ENCODE peak calls at places on chromosomes 11 and 22, in four cellular contexts. S is IMR-90, J is PC-9, X is endodermal cell. H is an unnamed sample.

GRCh38 chr11:68706237-68706636 is 21.9 kb downstream of the GAL start:
- DNase-seq in S (no peak), J (no peak), X (peak; percentile 67), H (no peak)

GRCh38 chr11:34682822-34683221 is 61.9 kb downstream of the EHF start:
- DNase-seq in S (peak; percentile 39), J (no peak), X (no peak), H (no peak)

GRCh38 chr11:119484741-119485605 is 62.0 kb upstream of the THY1 start:
- DNase-seq in S (no peak), J (no peak), X (peak; percentile 82), H (no peak)

GRCh38 chr11:65445604-65446445 is 23.2 kb downstream of the NEAT1 start:
- DNase-seq in S (peak; percentile 37), J (no peak), X (peak; percentile 55), H (peak; percentile 52)

GRCh38 chr22:30205281-30206115 is 41.1 kb downstream of the LIF start:
- DNase-seq in S (peak; percentile 100), J (no peak), X (no peak), H (peak; percentile 97)

GRCh38 chr11:2178906-2179494 is 7.4 kb upstream of the TH start:
- DNase-seq in S (peak; percentile 37), J (peak; percentile 87), X (no peak), H (peak; percentile 23)

GRCh38 chr11:116791002-116791812 is 472 bp downstream of the APOA5 start:
- DNase-seq in S (peak; percentile 55), J (peak; percentile 63), X (peak; percentile 97), H (peak; percentile 53)

GRCh38 chr22:38455530-38456271 is 702 bp upstream of the KCNJ4 start:
- DNase-seq in S (peak; percentile 26), J (peak; percentile 42), X (peak; percentile 86), H (no peak)

GRCh38 chr11:62400760-62401159 is 18.1 kb upstream of the SCGB1A1 start:
- DNase-seq in S (peak; percentile 74), J (peak; percentile 61), X (no peak), H (peak; percentile 29)

GRCh38 chr11:79094601-79095000 is 346.2 kb downstream of the TENM4 start:
- DNase-seq in S (no peak), J (no peak), X (peak; percentile 65), H (no peak)

GRCh38 chr22:42673898-42674390 is 24.8 kb upstream of the CYB5R3 start:
- DNase-seq in S (no peak), J (no peak), X (no peak), H (no peak)

GRCh38 chr11:94129505-94130335 is 1.1 kb downstream of the PANX1 start:
- DNase-seq in S (peak; percentile 39), J (no peak), X (peak; percentile 90), H (no peak)

GRCh38 chr11:77457340-77457739 is 16.6 kb downstream of the PAK1 start:
- DNase-seq in S (no peak), J (no peak), X (no peak), H (no peak)

GRCh38 chr11:95863486-95864140 is 60.3 kb downstream of the MTMR2 start:
- DNase-seq in S (peak; percentile 89), J (no peak), X (no peak), H (peak; percentile 50)

GRCh38 chr11:367956-368413 is 1.3 kb upstream of the B4GALNT4 start:
- DNase-seq in S (no peak), J (no peak), X (no peak), H (no peak)

GRCh38 chr22:37662039-37662438 is 3.5 kb downstream of the PDXP start:
- DNase-seq in S (no peak), J (no peak), X (no peak), H (no peak)

GRCh38 chr11:83127309-83127636 is 29.7 kb upstream of the PCF11 start:
- DNase-seq in S (no peak), J (no peak), X (no peak), H (no peak)

GRCh38 chr11:61338783-61339489 is 5.9 kb downstream of the TKFC start:
- DNase-seq in S (no peak), J (no peak), X (no peak), H (no peak)

GRCh38 chr11:35223429-35223828 is 84.5 kb downstream of the CD44 start:
- DNase-seq in S (peak; percentile 62), J (no peak), X (no peak), H (peak; percentile 77)

GRCh38 chr11:120512727-120513435 is 1.3 kb downstream of the GRIK4 start:
- DNase-seq in S (no peak), J (no peak), X (no peak), H (no peak)

GRCh38 chr11:12285106-12285505 is 92.3 kb upstream of the PARVA start:
- DNase-seq in S (peak; percentile 98), J (peak; percentile 32), X (no peak), H (peak; percentile 93)

GRCh38 chr11:126189109-126189929 is 22.1 kb downstream of the RPUSD4 start:
- DNase-seq in S (no peak), J (no peak), X (no peak), H (no peak)

GRCh38 chr22:43789452-43789851 is 22.7 kb downstream of the EFCAB6 start:
- DNase-seq in S (peak; percentile 99), J (peak; percentile 40), X (no peak), H (peak; percentile 33)

GRCh38 chr11:42777776-42778175 is 534.0 kb upstream of the API5 start:
- DNase-seq in S (no peak), J (no peak), X (no peak), H (no peak)

GRCh38 chr11:113796663-113797259 is 17.2 kb downstream of the CLDN25 start:
- DNase-seq in S (peak; percentile 34), J (no peak), X (peak; percentile 48), H (peak; percentile 58)

DNA sequence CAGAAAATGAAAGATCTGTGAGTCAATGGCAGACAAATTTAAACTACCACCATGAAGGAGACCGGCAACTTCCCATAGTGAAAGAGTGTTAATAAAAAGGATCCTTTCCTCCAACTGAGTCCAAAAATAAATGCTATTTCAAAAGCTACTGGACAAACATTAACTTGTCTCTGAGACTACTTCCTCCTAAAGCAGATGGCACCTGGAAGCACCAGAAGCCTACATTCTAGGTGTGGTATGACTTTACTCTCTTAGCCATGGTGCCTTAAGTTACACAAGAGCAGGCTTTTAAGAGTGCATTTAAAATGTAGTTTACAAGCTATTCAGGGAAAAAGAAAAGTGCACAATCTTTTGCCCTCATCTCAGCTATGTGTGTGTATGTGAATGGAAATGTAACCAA is 2.5 kb downstream of the ARHGAP32 start:
- DNase-seq in S (no peak), J (no peak), X (no peak), H (no peak)
- H3K27ac ChIP-seq in S (no peak overlapping the region), J (peak overlapping the region; percentile 86), X (no peak overlapping the region), H (no peak overlapping the region)

GRCh38 chr11:7573558-7574296 is 59.9 kb downstream of the PPFIBP2 start:
- DNase-seq in S (no peak), J (peak; percentile 24), X (peak; percentile 88), H (no peak)
- TF ChIP-seq CTCF in S (no peak), J (no peak), X (peak; percentile 23), H (no peak)

DNA sequence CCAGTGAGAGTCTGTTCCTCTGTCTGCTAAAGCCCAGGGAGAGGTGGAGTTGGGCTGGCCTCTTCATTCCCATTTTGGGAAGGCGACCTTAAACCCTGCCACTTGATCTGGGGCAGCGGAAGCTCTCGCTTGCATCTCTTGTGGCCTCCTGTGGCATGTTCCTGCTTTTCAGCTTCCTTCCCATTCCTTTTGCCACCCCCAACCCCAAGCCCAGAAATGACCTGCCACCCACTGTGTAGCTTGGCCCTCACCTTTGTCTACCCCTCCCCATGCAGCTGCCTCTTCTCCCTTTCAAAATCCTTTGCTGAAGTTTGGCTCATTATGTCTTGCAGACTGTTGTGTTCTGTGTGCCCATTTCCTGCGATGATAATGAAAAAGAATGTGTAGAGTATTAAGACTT is 110.2 kb downstream of the DBX1 start:
- DNase-seq in S (no peak), J (no peak), X (peak; percentile 56), H (no peak)
- H3K27ac ChIP-seq in S (no peak overlapping the region), J (no peak overlapping the region), X (no peak overlapping the region), H (no peak overlapping the region)

DNA sequence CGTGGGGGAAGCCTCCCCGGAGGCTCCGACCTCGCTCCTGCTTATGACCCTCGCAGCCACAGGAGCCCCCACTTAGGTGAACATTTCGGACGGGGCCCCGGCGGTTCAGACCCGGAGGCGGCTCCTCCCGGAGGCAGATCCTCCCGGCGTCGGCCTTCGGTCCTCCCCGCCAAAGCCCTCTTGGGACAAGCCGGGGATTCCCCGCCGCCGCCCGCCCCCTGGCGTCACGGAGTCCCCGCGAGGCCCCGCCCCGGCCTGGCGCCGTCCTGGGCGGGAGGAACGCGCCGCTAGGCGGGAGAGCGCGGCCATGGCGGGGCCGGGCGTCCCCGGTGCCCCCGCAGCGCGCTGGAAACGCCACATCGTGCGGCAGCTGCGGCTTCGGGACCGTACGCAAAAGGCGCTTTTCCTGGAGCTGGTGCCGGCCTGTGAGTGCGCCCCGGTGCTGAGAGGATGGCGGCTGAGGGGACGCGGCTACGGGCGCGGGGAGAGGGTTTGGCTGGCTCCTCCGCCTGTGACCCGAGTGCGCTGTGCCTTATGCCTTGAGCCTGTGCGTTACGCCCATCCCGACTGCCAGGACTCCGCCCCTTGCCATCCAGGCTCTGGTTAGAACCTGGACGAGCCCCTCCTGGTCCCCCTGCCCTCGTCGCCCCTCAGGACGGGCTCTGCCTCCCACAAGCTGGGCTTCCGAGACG is at the start of gene ATG16L2:
- DNase-seq in S (peak; percentile 76), J (peak; percentile 93), X (peak; percentile 95), H (peak; percentile 65)
- TF ChIP-seq CTCF in S (peak; percentile 34), J (no peak), X (peak; percentile 53), H (no peak)

DNA sequence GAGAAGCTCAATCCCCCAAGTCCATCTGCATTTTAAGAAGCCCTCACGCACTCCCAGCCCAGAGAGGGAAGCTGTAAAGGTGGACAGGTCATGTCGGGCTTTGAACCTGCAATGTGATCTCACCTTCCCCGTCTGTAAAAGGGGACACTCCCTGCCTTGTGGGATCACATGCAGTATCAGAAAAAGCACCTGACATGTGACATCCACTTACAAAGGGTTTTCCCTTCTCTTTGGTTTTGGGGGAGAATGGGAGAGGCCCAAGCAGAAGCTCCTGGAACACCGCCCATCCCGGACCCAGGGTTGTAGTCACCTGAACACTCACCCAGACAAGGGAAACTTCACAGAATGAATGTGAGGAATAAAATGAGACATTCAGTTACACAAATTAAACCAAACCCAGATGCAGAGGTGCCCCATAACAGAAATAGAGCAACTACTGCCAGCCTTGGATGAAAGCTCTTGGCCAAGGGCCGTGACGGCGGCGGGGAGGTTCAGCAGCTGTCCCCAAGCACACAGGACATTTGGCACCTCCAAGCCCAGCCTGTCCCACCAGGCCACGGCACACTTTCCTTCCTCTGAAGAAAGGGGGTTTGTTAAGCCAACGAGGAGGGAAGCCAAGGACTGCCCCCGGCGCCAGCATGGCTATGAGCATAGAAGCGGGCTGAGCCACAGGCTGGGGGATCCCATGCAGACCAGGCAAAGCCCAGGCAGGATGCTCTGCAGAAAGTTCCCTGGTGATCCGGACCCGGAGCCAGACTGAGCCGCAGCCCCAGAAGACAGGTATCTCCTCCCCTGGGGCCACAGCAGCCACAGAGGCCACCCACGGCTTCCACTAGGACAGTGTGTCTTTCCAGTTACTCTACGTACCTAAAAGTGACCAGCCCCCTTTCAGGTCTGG is 3.8 kb downstream of the BID start:
- DNase-seq in S (no peak), J (no peak), X (peak; percentile 42), H (no peak)
- H3K27ac ChIP-seq in S (no peak overlapping the region), J (no peak overlapping the region), X (no peak overlapping the region), H (no peak overlapping the region)

H was measured in brain microvascular endothelial cell.